ENCODE peak calls at places on chromosomes 6 and 20, in six cellular contexts. One of them, this sample, is unnamed.

GRCh38 chr6:37017606-37018005 is 12.2 kb downstream of the FGD2 start:
- ATAC-seq in GM12878: peak
- ATAC-seq in HepG2: peak
- ATAC-seq in K562: no peak
- ATAC-seq in upper lobe of left lung: no peak
- ATAC-seq in A549: peak
- ATAC-seq in this sample: peak

GRCh38 chr20:50213531-50214106 is 23.0 kb downstream of the CEBPB start:
- ATAC-seq in K562: peak
- ATAC-seq in HepG2: no peak
- ATAC-seq in GM12878: no peak
- ATAC-seq in A549: no peak
- ATAC-seq in upper lobe of left lung: no peak
- ATAC-seq in this sample: no peak

GRCh38 chr6:109736273-109737031 is 45.4 kb downstream of the FIG4 start:
- ATAC-seq in upper lobe of left lung: no peak
- ATAC-seq in A549: no peak
- ATAC-seq in K562: no peak
- ATAC-seq in HepG2: no peak
- ATAC-seq in GM12878: no peak
- ATAC-seq in this sample: no peak

GRCh38 chr6:111792241-111792640 is 81.0 kb downstream of the FYN start:
- ATAC-seq in K562: peak
- ATAC-seq in GM12878: peak
- ATAC-seq in HepG2: no peak
- ATAC-seq in upper lobe of left lung: no peak
- ATAC-seq in A549: no peak
- ATAC-seq in this sample: no peak

GRCh38 chr6:90450268-90450953 is 136.5 kb downstream of the MAP3K7 start:
- ATAC-seq in upper lobe of left lung: no peak
- ATAC-seq in A549: no peak
- ATAC-seq in HepG2: no peak
- ATAC-seq in GM12878: no peak
- ATAC-seq in K562: no peak
- ATAC-seq in this sample: no peak

GRCh38 chr6:78629154-78629721 is 238.1 kb upstream of the IRAK1BP1 start:
- ATAC-seq in K562: no peak
- ATAC-seq in HepG2: no peak
- ATAC-seq in upper lobe of left lung: no peak
- ATAC-seq in A549: no peak
- ATAC-seq in GM12878: no peak
- ATAC-seq in this sample: peak

GRCh38 chr6:14284969-14285368 is 167.4 kb downstream of the CD83 start:
- ATAC-seq in HepG2: no peak
- ATAC-seq in GM12878: no peak
- ATAC-seq in upper lobe of left lung: no peak
- ATAC-seq in A549: no peak
- ATAC-seq in K562: no peak
- ATAC-seq in this sample: no peak

GRCh38 chr6:163860194-163861081 is 445.9 kb downstream of the QKI start:
- ATAC-seq in upper lobe of left lung: no peak
- ATAC-seq in A549: no peak
- ATAC-seq in K562: peak
- ATAC-seq in GM12878: no peak
- ATAC-seq in HepG2: no peak
- ATAC-seq in this sample: peak

GRCh38 chr6:90008189-90008907 is 114.1 kb downstream of the GJA10 start:
- ATAC-seq in upper lobe of left lung: no peak
- ATAC-seq in K562: no peak
- ATAC-seq in GM12878: peak
- ATAC-seq in A549: no peak
- ATAC-seq in HepG2: no peak
- ATAC-seq in this sample: no peak

GRCh38 chr6:170475118-170475517 is 78.0 kb downstream of the PSMB1 start:
- ATAC-seq in K562: no peak
- ATAC-seq in GM12878: peak
- ATAC-seq in HepG2: no peak
- ATAC-seq in A549: no peak
- ATAC-seq in upper lobe of left lung: no peak
- ATAC-seq in this sample: no peak

GRCh38 chr6:170473801-170474200 is 79.3 kb downstream of the PSMB1 start:
- ATAC-seq in GM12878: no peak
- ATAC-seq in upper lobe of left lung: no peak
- ATAC-seq in K562: no peak
- ATAC-seq in HepG2: no peak
- ATAC-seq in A549: no peak
- ATAC-seq in this sample: no peak

GRCh38 chr6:170473226-170473789 is 79.8 kb downstream of the PSMB1 start:
- ATAC-seq in K562: no peak
- ATAC-seq in GM12878: peak
- ATAC-seq in A549: no peak
- ATAC-seq in upper lobe of left lung: no peak
- ATAC-seq in HepG2: no peak
- ATAC-seq in this sample: no peak

GRCh38 chr6:170471458-170471857 is 81.6 kb downstream of the PSMB1 start:
- ATAC-seq in GM12878: no peak
- ATAC-seq in K562: no peak
- ATAC-seq in HepG2: no peak
- ATAC-seq in A549: no peak
- ATAC-seq in upper lobe of left lung: no peak
- ATAC-seq in this sample: no peak

DNA sequence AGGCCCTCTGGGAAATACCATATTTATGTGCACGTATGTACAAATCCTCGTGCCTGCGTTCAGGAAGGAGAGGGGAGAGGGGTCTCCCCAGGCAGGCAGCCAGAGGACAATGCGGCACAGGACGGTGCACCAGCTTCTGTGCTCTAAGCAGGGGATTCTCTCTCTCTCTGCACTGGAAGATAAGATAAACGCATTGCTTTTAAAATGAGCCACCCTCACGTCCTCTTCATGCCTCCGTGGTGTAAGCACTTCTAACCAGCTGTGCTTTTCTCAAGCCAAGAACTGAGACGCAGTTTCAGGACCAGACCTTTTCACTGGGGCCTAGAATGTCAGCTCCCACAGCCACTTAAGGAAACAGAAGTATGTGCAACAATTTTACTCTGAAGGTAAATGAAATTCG is 82.4 kb downstream of the PSMB1 start:
- ATAC-seq in upper lobe of left lung: no peak
- ATAC-seq in K562: no peak
- ATAC-seq in HepG2: no peak
- ATAC-seq in A549: no peak
- ATAC-seq in GM12878: no peak
- ATAC-seq in this sample: no peak
- TF ChIP-seq POLR2A in upper lobe of left lung: no peak
- TF ChIP-seq POLR2A in K562: no peak
- TF ChIP-seq POLR2A in HepG2: no peak
- TF ChIP-seq POLR2A in A549: no peak
- TF ChIP-seq POLR2A in GM12878: no peak
- TF ChIP-seq POLR2A in this sample: no peak

GRCh38 chr6:142885182-142885867 is 59.7 kb downstream of the HIVEP2 start:
- ATAC-seq in A549: peak
- ATAC-seq in GM12878: peak
- ATAC-seq in upper lobe of left lung: peak
- ATAC-seq in HepG2: peak
- ATAC-seq in K562: no peak
- ATAC-seq in this sample: peak
- TF ChIP-seq EP300 in A549: peak
- TF ChIP-seq EP300 in GM12878: peak
- TF ChIP-seq EP300 in upper lobe of left lung: peak
- TF ChIP-seq EP300 in HepG2: no peak
- TF ChIP-seq EP300 in K562: no peak
- TF ChIP-seq EP300 in this sample: peak

GRCh38 chr20:47206962-47207641 is 149.4 kb downstream of the ZMYND8 start:
- ATAC-seq in upper lobe of left lung: no peak
- ATAC-seq in HepG2: no peak
- ATAC-seq in A549: no peak
- ATAC-seq in K562: peak
- ATAC-seq in GM12878: no peak
- ATAC-seq in this sample: no peak
- TF ChIP-seq POLR2A in upper lobe of left lung: no peak
- TF ChIP-seq POLR2A in HepG2: no peak
- TF ChIP-seq POLR2A in A549: no peak
- TF ChIP-seq POLR2A in K562: peak
- TF ChIP-seq POLR2A in GM12878: no peak
- TF ChIP-seq POLR2A in this sample: no peak

DNA sequence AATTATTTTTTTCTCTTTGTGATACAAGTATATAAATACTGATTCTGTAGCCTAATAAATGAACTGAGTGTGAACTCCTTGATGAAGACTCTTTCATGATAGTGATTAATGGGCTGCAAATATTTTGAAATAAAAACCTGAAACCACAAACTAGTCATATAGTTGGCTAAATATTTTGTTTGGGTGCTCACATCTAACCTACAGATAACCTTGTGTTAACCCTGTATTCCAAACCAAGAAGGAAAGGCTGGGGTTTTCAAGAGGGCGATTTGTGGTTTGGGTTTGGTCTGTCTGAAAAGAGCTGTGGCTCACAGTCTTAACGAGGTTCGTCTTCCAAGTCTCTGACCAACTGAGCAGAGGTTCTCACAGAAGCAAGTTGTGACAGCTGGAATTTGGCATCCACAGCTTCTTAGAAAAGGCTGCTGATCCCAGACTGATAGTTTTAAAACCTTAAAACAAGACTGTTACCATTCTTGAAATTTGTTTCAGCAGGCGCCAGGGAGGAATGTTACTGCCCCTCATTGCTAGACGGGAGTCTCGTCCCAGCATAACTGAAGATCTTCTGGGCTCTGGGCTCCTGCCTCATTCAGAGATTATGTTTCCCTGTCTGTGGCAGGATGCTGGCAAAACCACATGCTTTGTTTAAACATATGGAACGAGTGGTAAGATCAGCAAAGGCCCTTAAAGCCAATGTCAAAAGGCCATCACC is 736.4 kb upstream of the MARCKS start:
- ATAC-seq in A549: peak
- ATAC-seq in HepG2: no peak
- ATAC-seq in GM12878: no peak
- ATAC-seq in upper lobe of left lung: no peak
- ATAC-seq in K562: no peak
- ATAC-seq in this sample: no peak
- TF ChIP-seq EP300 in A549: peak
- TF ChIP-seq EP300 in HepG2: no peak
- TF ChIP-seq EP300 in GM12878: no peak
- TF ChIP-seq EP300 in upper lobe of left lung: no peak
- TF ChIP-seq EP300 in K562: no peak
- TF ChIP-seq EP300 in this sample: no peak